ENCODE peak calls at places on chromosome 7, in four cellular contexts. One of them, this sample, is unnamed.

GRCh38 chr7:141381794-141382453 is 169.3 kb upstream of the AGK start:
- DNase-seq in thoracic aorta: no peak
- DNase-seq in WERI-Rb-1: no peak
- DNase-seq in gastrocnemius medialis: no peak
- DNase-seq in this sample: no peak

GRCh38 chr7:70171369-70171768 is 573.1 kb downstream of the AUTS2 start:
- DNase-seq in gastrocnemius medialis: no peak
- DNase-seq in thoracic aorta: no peak
- DNase-seq in WERI-Rb-1: no peak
- DNase-seq in this sample: no peak

GRCh38 chr7:120273476-120273975 is 551 bp downstream of the KCND2 start:
- DNase-seq in gastrocnemius medialis: no peak
- DNase-seq in thoracic aorta: no peak
- DNase-seq in WERI-Rb-1: peak; percentile 61
- DNase-seq in this sample: no peak

GRCh38 chr7:40232242-40232929 is 97.6 kb downstream of the SUGCT start:
- DNase-seq in gastrocnemius medialis: no peak
- DNase-seq in WERI-Rb-1: peak; percentile 20
- DNase-seq in thoracic aorta: no peak
- DNase-seq in this sample: peak; percentile 46

GRCh38 chr7:139943391-139943790 is 114.3 kb downstream of the TBXAS1 start:
- DNase-seq in WERI-Rb-1: no peak
- DNase-seq in gastrocnemius medialis: no peak
- DNase-seq in thoracic aorta: no peak
- DNase-seq in this sample: no peak

GRCh38 chr7:137508437-137509175 is 165.1 kb upstream of the PTN start:
- DNase-seq in gastrocnemius medialis: no peak
- DNase-seq in thoracic aorta: no peak
- DNase-seq in WERI-Rb-1: no peak
- DNase-seq in this sample: no peak

GRCh38 chr7:45219130-45219529 is 61.5 kb downstream of the RAMP3 start:
- DNase-seq in gastrocnemius medialis: no peak
- DNase-seq in WERI-Rb-1: peak; percentile 52
- DNase-seq in thoracic aorta: no peak
- DNase-seq in this sample: no peak

GRCh38 chr7:32298403-32299132 is 191.6 kb downstream of the LSM5 start:
- DNase-seq in thoracic aorta: no peak
- DNase-seq in WERI-Rb-1: peak; percentile 46
- DNase-seq in gastrocnemius medialis: no peak
- DNase-seq in this sample: no peak

GRCh38 chr7:96388620-96389383 is 66.9 kb upstream of the SLC25A13 start:
- DNase-seq in thoracic aorta: no peak
- DNase-seq in WERI-Rb-1: no peak
- DNase-seq in gastrocnemius medialis: no peak
- DNase-seq in this sample: no peak

GRCh38 chr7:16787141-16787540 is 17.7 kb downstream of the AGR2 start:
- DNase-seq in WERI-Rb-1: no peak
- DNase-seq in thoracic aorta: no peak
- DNase-seq in gastrocnemius medialis: no peak
- DNase-seq in this sample: no peak

GRCh38 chr7:25947669-25948516 is 204.1 kb upstream of the NFE2L3 start:
- DNase-seq in gastrocnemius medialis: no peak
- DNase-seq in WERI-Rb-1: no peak
- DNase-seq in thoracic aorta: no peak
- DNase-seq in this sample: no peak

GRCh38 chr7:71348751-71349415 is 216.9 kb downstream of the GALNT17 start:
- DNase-seq in thoracic aorta: no peak
- DNase-seq in WERI-Rb-1: no peak
- DNase-seq in gastrocnemius medialis: no peak
- DNase-seq in this sample: no peak

GRCh38 chr7:81684513-81685262 is 85.2 kb downstream of the HGF start:
- DNase-seq in WERI-Rb-1: no peak
- DNase-seq in gastrocnemius medialis: peak; percentile 74
- DNase-seq in thoracic aorta: peak; percentile 96
- DNase-seq in this sample: peak; percentile 98

GRCh38 chr7:92843034-92843760 is 6.8 kb upstream of the CDK6 start:
- DNase-seq in gastrocnemius medialis: no peak
- DNase-seq in WERI-Rb-1: no peak
- DNase-seq in thoracic aorta: no peak
- DNase-seq in this sample: no peak

GRCh38 chr7:151131622-151132293 is 35.7 kb downstream of the GBX1 start:
- DNase-seq in gastrocnemius medialis: no peak
- DNase-seq in WERI-Rb-1: no peak
- DNase-seq in thoracic aorta: no peak
- DNase-seq in this sample: no peak

GRCh38 chr7:7156663-7157062 is 25.7 kb upstream of the C1GALT1 start:
- DNase-seq in WERI-Rb-1: no peak
- DNase-seq in gastrocnemius medialis: no peak
- DNase-seq in thoracic aorta: no peak
- DNase-seq in this sample: no peak

GRCh38 chr7:103551006-103551405 is 105.0 kb upstream of the SLC26A5 start:
- DNase-seq in WERI-Rb-1: no peak
- DNase-seq in thoracic aorta: no peak
- DNase-seq in gastrocnemius medialis: no peak
- DNase-seq in this sample: no peak

GRCh38 chr7:40796723-40797122 is 661.9 kb downstream of the SUGCT start:
- DNase-seq in WERI-Rb-1: no peak
- DNase-seq in thoracic aorta: no peak
- DNase-seq in gastrocnemius medialis: no peak
- DNase-seq in this sample: no peak

GRCh38 chr7:34322841-34323240 is 335.2 kb upstream of the NPSR1 start:
- DNase-seq in gastrocnemius medialis: no peak
- DNase-seq in WERI-Rb-1: no peak
- DNase-seq in thoracic aorta: no peak
- DNase-seq in this sample: no peak

GRCh38 chr7:84538268-84538667 is 343.7 kb upstream of the SEMA3A start:
- DNase-seq in gastrocnemius medialis: no peak
- DNase-seq in WERI-Rb-1: no peak
- DNase-seq in thoracic aorta: no peak
- DNase-seq in this sample: no peak

GRCh38 chr7:30142710-30143109 is 7.9 kb downstream of the MTURN start:
- DNase-seq in gastrocnemius medialis: peak; percentile 48
- DNase-seq in thoracic aorta: no peak
- DNase-seq in WERI-Rb-1: no peak
- DNase-seq in this sample: peak; percentile 90

GRCh38 chr7:74343281-74344127 is 54.3 kb downstream of the CLIP2 start:
- DNase-seq in WERI-Rb-1: no peak
- DNase-seq in gastrocnemius medialis: no peak
- DNase-seq in thoracic aorta: no peak
- DNase-seq in this sample: no peak

GRCh38 chr7:132743974-132744373 is 167.7 kb upstream of the PLXNA4 start:
- DNase-seq in thoracic aorta: no peak
- DNase-seq in gastrocnemius medialis: no peak
- DNase-seq in WERI-Rb-1: no peak
- DNase-seq in this sample: no peak

GRCh38 chr7:37510043-37510634 is 61.5 kb upstream of the ELMO1 start:
- DNase-seq in WERI-Rb-1: no peak
- DNase-seq in gastrocnemius medialis: no peak
- DNase-seq in thoracic aorta: no peak
- DNase-seq in this sample: no peak

GRCh38 chr7:39269034-39269433 is 291.3 kb downstream of the POU6F2 start:
- DNase-seq in WERI-Rb-1: no peak
- DNase-seq in thoracic aorta: no peak
- DNase-seq in gastrocnemius medialis: no peak
- DNase-seq in this sample: no peak

GRCh38 chr7:99562832-99563231 is 4.4 kb downstream of the ZNF655 start:
- DNase-seq in gastrocnemius medialis: peak; percentile 27
- DNase-seq in WERI-Rb-1: no peak
- DNase-seq in thoracic aorta: no peak
- DNase-seq in this sample: no peak

DNA sequence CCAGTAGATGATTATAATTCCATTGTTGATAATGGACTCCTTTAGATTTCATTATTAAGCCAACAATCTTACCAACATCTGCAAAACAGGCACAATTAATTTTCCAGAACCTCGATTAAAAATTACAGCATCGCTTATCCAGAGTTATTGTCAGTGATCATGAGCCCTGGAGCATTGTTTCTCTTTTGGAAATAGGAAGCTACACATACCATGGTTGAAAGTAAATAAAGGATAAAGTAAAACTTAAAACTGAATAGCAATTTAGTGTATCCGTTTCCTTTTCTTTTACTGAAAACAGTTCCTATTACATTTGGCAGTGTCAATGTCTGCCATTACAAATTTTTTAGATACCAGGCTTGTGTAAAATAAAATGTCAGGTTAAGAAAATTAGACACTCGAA is 9.9 kb upstream of the HOXA2 start:
- DNase-seq in gastrocnemius medialis: no peak
- DNase-seq in WERI-Rb-1: no peak
- DNase-seq in thoracic aorta: no peak
- DNase-seq in this sample: no peak
- H3K4me3 ChIP-seq in gastrocnemius medialis: no peak overlapping the region
- H3K4me3 ChIP-seq in WERI-Rb-1: no peak overlapping the region
- H3K4me3 ChIP-seq in thoracic aorta: peak overlapping the region; percentile 99
- H3K4me3 ChIP-seq in this sample: peak overlapping the region; percentile 81

GRCh38 chr7:2646336-2646679 is 14.5 kb downstream of the TTYH3 start:
- DNase-seq in gastrocnemius medialis: no peak
- DNase-seq in thoracic aorta: no peak
- DNase-seq in WERI-Rb-1: no peak
- DNase-seq in this sample: no peak

GRCh38 chr7:2646680-2647571 is 15.1 kb downstream of the TTYH3 start:
- DNase-seq in thoracic aorta: no peak
- DNase-seq in WERI-Rb-1: no peak
- DNase-seq in gastrocnemius medialis: no peak
- DNase-seq in this sample: no peak

GRCh38 chr7:2649991-2650390 is 18.2 kb downstream of the TTYH3 start:
- DNase-seq in gastrocnemius medialis: no peak
- DNase-seq in thoracic aorta: no peak
- DNase-seq in WERI-Rb-1: no peak
- DNase-seq in this sample: no peak

GRCh38 chr7:2649139-2649838 is 17.5 kb downstream of the TTYH3 start:
- DNase-seq in gastrocnemius medialis: no peak
- DNase-seq in WERI-Rb-1: no peak
- DNase-seq in thoracic aorta: no peak
- DNase-seq in this sample: no peak

DNA sequence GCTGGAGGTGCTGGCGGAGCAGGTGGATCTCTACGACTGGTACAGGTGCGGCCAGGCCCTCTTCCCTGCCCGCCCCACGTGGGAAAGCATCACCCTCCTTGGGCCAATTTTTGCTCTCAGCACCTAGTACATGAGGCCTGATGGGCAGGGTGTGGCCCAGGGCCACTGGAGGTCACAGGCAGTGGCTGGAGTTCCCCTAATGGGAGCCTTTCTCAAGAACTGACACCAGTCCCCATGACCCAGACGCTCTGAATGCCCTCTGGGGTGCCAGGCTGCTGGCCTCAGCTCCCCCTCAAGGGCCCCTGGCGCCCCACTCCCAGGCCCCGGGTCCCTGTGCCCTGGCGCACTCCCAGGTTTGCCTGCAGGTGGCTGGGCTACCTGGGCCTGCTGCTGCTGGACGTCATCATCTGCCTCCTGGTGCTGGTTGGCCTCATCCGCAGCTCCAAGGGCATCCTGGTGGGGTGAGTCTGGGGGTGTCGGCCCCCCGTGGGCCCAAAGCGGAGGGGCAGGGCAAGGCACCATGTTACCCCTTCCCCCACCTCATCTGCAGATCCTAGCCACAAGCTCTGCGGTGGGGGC is 15.9 kb downstream of the TTYH3 start:
- DNase-seq in thoracic aorta: no peak
- DNase-seq in WERI-Rb-1: no peak
- DNase-seq in gastrocnemius medialis: no peak
- DNase-seq in this sample: no peak
- H3K36me3 ChIP-seq in thoracic aorta: peaks cover 33% of the 10 kb centered on the region
- H3K36me3 ChIP-seq in WERI-Rb-1: peaks cover 38% of the 10 kb centered on the region
- H3K36me3 ChIP-seq in gastrocnemius medialis: no peaks in the 10 kb centered on the region
- H3K36me3 ChIP-seq in this sample: peaks cover 42% of the 10 kb centered on the region

GRCh38 chr7:105216786-105217185 is 171.9 kb downstream of the SRPK2 start:
- DNase-seq in thoracic aorta: no peak
- DNase-seq in WERI-Rb-1: no peak
- DNase-seq in gastrocnemius medialis: no peak
- DNase-seq in this sample: no peak

GRCh38 chr7:105219771-105220160 is 169.0 kb downstream of the SRPK2 start:
- DNase-seq in WERI-Rb-1: no peak
- DNase-seq in gastrocnemius medialis: no peak
- DNase-seq in thoracic aorta: no peak
- DNase-seq in this sample: no peak

GRCh38 chr7:105215821-105216220 is 172.9 kb downstream of the SRPK2 start:
- DNase-seq in thoracic aorta: no peak
- DNase-seq in WERI-Rb-1: no peak
- DNase-seq in gastrocnemius medialis: no peak
- DNase-seq in this sample: no peak

GRCh38 chr7:105218939-105219770 is 169.6 kb downstream of the SRPK2 start:
- DNase-seq in WERI-Rb-1: no peak
- DNase-seq in thoracic aorta: no peak
- DNase-seq in gastrocnemius medialis: no peak
- DNase-seq in this sample: no peak

DNA sequence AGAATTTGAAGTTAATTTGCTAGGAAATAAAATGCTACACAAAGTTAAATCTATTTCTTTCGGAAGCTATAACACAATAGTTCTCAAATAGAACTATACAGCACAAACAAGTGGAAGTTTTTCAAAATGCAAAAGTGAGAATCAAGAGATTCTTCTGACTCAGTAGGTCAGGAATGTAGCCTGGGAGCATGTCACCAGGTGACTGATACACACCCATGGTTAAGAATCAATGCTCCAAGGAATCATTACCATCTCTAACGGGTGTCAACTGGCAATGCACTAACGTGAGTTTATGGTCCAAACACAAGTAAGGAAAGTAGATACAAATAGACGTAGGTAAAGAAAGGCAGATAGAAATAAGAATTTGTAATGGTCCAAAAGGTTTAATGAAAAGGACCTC is 170.5 kb downstream of the SRPK2 start:
- DNase-seq in gastrocnemius medialis: no peak
- DNase-seq in thoracic aorta: no peak
- DNase-seq in WERI-Rb-1: no peak
- DNase-seq in this sample: no peak
- H3K27ac ChIP-seq in gastrocnemius medialis: no peak overlapping the region
- H3K27ac ChIP-seq in thoracic aorta: no peak overlapping the region
- H3K27ac ChIP-seq in WERI-Rb-1: no peak overlapping the region
- H3K27ac ChIP-seq in this sample: no peak overlapping the region

GRCh38 chr7:155773531-155773930 is 38.7 kb downstream of the SHH start:
- DNase-seq in WERI-Rb-1: no peak
- DNase-seq in thoracic aorta: no peak
- DNase-seq in gastrocnemius medialis: no peak
- DNase-seq in this sample: no peak

GRCh38 chr7:155778349-155778748 is 33.9 kb downstream of the SHH start:
- DNase-seq in thoracic aorta: no peak
- DNase-seq in gastrocnemius medialis: no peak
- DNase-seq in WERI-Rb-1: no peak
- DNase-seq in this sample: no peak

GRCh38 chr7:155775691-155776090 is 36.6 kb downstream of the SHH start:
- DNase-seq in thoracic aorta: no peak
- DNase-seq in gastrocnemius medialis: no peak
- DNase-seq in WERI-Rb-1: no peak
- DNase-seq in this sample: no peak

GRCh38 chr7:155774947-155775346 is 37.3 kb downstream of the SHH start:
- DNase-seq in gastrocnemius medialis: no peak
- DNase-seq in WERI-Rb-1: no peak
- DNase-seq in thoracic aorta: no peak
- DNase-seq in this sample: no peak

DNA sequence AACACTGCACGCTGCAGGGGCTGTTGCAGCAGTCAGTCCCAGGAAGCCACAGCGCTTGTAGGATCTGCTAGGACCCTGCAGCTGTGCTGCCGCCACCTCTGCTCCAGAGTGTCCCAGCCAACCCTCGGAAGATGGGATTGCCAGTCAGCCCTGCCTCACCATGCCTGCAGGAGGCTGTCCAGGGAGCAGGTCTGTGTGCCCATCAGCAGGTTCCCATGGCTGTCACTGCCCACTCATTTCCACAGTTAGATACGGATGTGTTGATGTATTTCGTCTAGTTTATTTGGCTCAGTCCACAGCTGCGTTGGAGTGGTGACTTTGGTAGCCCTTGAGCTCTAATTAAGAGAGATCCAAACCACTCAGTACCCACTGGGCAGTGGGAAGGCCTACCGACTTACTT is 35.7 kb downstream of the SHH start:
- DNase-seq in thoracic aorta: no peak
- DNase-seq in gastrocnemius medialis: no peak
- DNase-seq in WERI-Rb-1: no peak
- DNase-seq in this sample: no peak
- H3K4me3 ChIP-seq in thoracic aorta: no peak overlapping the region
- H3K4me3 ChIP-seq in gastrocnemius medialis: no peak overlapping the region
- H3K4me3 ChIP-seq in WERI-Rb-1: no peak overlapping the region
- H3K4me3 ChIP-seq in this sample: no peak overlapping the region